ENCODE peak calls at places on chromosome 14, in eight cellular contexts. M, K, X, J, U, B, A and P are unnamed samples.

GRCh38 chr14:79418649-79419415 is 792.5 kb downstream of the DIO2 start:
- DNase-seq in M (no peak), K (no peak), X (no peak), J (no peak), U (no peak), B (no peak), A (no peak), P (no peak)

GRCh38 chr14:104106471-104106991 is 21.0 kb downstream of the ASPG start:
- DNase-seq in M (peak), K (peak), X (no peak), J (no peak), U (no peak), B (no peak), A (no peak), P (no peak)

GRCh38 chr14:92352158-92352985 is 29.4 kb downstream of the SLC24A4 start:
- DNase-seq in M (no peak), K (no peak), X (no peak), J (peak), U (no peak), B (no peak), A (peak), P (no peak)

GRCh38 chr14:65958664-65959562 is 527.3 kb upstream of the CCDC196 start:
- DNase-seq in M (peak), K (no peak), X (no peak), J (peak), U (peak), B (no peak), A (peak), P (peak)

GRCh38 chr14:76844223-76844622 is 18.0 kb downstream of the LRRC74A start:
- DNase-seq in M (peak), K (peak), X (no peak), J (peak), U (no peak), B (peak), A (no peak), P (peak)

GRCh38 chr14:83356080-83356479 is 1822.4 kb upstream of the SEL1L start:
- DNase-seq in M (no peak), K (no peak), X (no peak), J (no peak), U (no peak), B (no peak), A (no peak), P (no peak)

GRCh38 chr14:33207467-33208015 is 268.9 kb downstream of the NPAS3 start:
- DNase-seq in M (no peak), K (no peak), X (no peak), J (no peak), U (no peak), B (no peak), A (no peak), P (no peak)

GRCh38 chr14:23324993-23325392 is 3.7 kb downstream of the PABPN1 start:
- DNase-seq in M (no peak), K (no peak), X (no peak), J (no peak), U (no peak), B (no peak), A (no peak), P (no peak)

GRCh38 chr14:67738740-67739504 is 37.2 kb downstream of the RDH12 start:
- DNase-seq in M (peak), K (peak), X (peak), J (peak), U (no peak), B (peak), A (peak), P (peak)

GRCh38 chr14:31934767-31935266 is 142.3 kb upstream of the ARHGAP5 start:
- DNase-seq in M (peak), K (no peak), X (no peak), J (peak), U (no peak), B (no peak), A (peak), P (peak)

GRCh38 chr14:103994535-103995184 is 52.3 kb upstream of the RD3L start:
- DNase-seq in M (no peak), K (no peak), X (no peak), J (no peak), U (no peak), B (no peak), A (no peak), P (no peak)

GRCh38 chr14:90741682-90741946 is 74.6 kb downstream of the TTC7B start:
- DNase-seq in M (no peak), K (no peak), X (no peak), J (no peak), U (no peak), B (no peak), A (no peak), P (no peak)

GRCh38 chr14:23119362-23120327 is 590 bp upstream of the CEBPE start:
- DNase-seq in M (no peak), K (no peak), X (no peak), J (no peak), U (peak), B (no peak), A (no peak), P (no peak)

GRCh38 chr14:71321556-71322315 is 414.5 kb downstream of the PCNX1 start:
- DNase-seq in M (peak), K (no peak), X (no peak), J (peak), U (no peak), B (no peak), A (peak), P (peak)

GRCh38 chr14:70635971-70636595 is 5.6 kb upstream of the TTC9 start:
- DNase-seq in M (no peak), K (no peak), X (no peak), J (no peak), U (no peak), B (no peak), A (no peak), P (no peak)

GRCh38 chr14:65361920-65362319 is 50.6 kb upstream of the FUT8 start:
- DNase-seq in M (peak), K (no peak), X (peak), J (peak), U (no peak), B (peak), A (peak), P (peak)

GRCh38 chr14:42624980-42625761 is 1018.5 kb downstream of the LRFN5 start:
- DNase-seq in M (no peak), K (no peak), X (no peak), J (no peak), U (no peak), B (no peak), A (no peak), P (no peak)

GRCh38 chr14:94128216-94128839 is 1.1 kb downstream of the IFI27L2 start:
- DNase-seq in M (no peak), K (no peak), X (no peak), J (no peak), U (no peak), B (no peak), A (no peak), P (no peak)
- H3K4me3 ChIP-seq in M (no peak), K (no peak), X (peak), J (no peak), U (peak), B (no peak), A (peak), P (peak)

GRCh38 chr14:99915305-99916090 is 122.3 kb downstream of the EML1 start:
- DNase-seq in M (no peak), K (no peak), X (no peak), J (no peak), U (no peak), B (no peak), A (no peak), P (no peak)

GRCh38 chr14:99907761-99908652 is 114.8 kb downstream of the EML1 start:
- DNase-seq in M (no peak), K (no peak), X (no peak), J (no peak), U (no peak), B (no peak), A (no peak), P (no peak)

GRCh38 chr14:99908653-99909250 is 115.5 kb downstream of the EML1 start:
- DNase-seq in M (no peak), K (no peak), X (no peak), J (no peak), U (no peak), B (no peak), A (no peak), P (no peak)

GRCh38 chr14:99909500-99910064 is 116.4 kb downstream of the EML1 start:
- DNase-seq in M (no peak), K (no peak), X (no peak), J (no peak), U (no peak), B (no peak), A (no peak), P (no peak)

GRCh38 chr14:99910337-99911268 is 117.4 kb downstream of the EML1 start:
- DNase-seq in M (no peak), K (no peak), X (peak), J (peak), U (no peak), B (no peak), A (peak), P (peak)
- H3K4me3 ChIP-seq in M (no peak), K (no peak), X (no peak), J (no peak), U (no peak), B (no peak), A (no peak), P (no peak)

GRCh38 chr14:60720391-60720790 is 3.8 kb downstream of the SIX4 start:
- DNase-seq in M (no peak), K (no peak), X (no peak), J (no peak), U (no peak), B (no peak), A (no peak), P (no peak)
- H3K4me3 ChIP-seq in M (no peak), K (no peak), X (peak), J (no peak), U (no peak), B (no peak), A (no peak), P (peak)

DNA sequence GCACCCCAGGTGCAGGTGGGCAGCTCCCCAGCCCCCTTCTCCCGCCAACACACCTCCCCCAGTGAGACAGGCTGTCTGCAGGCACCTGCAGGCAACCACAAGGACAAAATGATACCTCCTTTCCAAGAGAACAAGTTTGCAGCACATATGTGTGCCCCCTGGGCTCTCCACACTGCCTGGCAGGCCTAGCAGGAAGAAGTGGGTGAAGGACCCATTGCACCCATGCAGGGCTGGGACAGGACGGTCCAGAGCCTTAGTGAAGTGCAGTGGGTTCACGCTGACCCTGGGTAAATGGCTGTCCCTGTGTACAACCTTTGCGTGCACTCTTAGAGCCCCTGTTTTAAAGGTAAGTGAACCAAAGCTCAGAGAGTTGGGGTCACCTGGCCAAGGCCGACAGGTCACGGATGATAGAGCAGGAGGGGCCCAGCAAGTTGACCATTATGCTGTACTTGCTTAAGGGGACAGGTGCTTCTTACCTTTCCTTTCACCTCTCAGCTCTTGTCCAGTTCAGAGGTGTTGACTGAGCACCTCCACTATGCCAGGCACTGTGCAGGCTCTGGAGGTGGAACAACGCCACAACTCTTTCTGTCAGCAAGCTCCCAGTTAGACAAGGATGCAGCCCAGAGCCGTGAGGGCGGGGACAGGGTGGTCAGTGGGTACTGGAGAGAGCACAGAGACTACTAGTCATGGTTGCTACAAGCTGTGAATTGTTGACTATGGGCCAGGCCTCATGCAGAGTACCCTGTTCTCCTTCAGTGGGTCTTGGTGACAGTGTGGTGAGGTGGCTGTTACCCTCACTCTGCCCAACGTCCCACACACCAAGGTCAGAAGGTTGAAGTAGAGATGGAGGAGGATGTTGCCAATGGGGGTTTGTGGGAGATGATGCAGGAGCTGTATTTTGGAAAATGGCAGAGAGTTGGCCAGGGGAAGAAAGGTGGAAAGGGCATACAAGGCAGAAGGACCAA is 125.9 kb downstream of the PAPOLA start:
- DNase-seq in M (no peak), K (no peak), X (no peak), J (no peak), U (no peak), B (no peak), A (no peak), P (no peak)
- H3K4me3 ChIP-seq in M (no peak), K (no peak), X (no peak), J (no peak), U (no peak), B (no peak), A (no peak), P (no peak)

GRCh38 chr14:89307409-89307808 is 109.6 kb downstream of the FOXN3 start:
- DNase-seq in M (no peak), K (no peak), X (no peak), J (no peak), U (no peak), B (no peak), A (no peak), P (no peak)

GRCh38 chr14:89312937-89313336 is 104.1 kb downstream of the FOXN3 start:
- DNase-seq in M (no peak), K (no peak), X (no peak), J (no peak), U (no peak), B (no peak), A (no peak), P (no peak)

GRCh38 chr14:89308232-89308959 is 108.6 kb downstream of the FOXN3 start:
- DNase-seq in M (no peak), K (no peak), X (no peak), J (no peak), U (peak), B (no peak), A (no peak), P (no peak)

GRCh38 chr14:89309670-89310177 is 107.3 kb downstream of the FOXN3 start:
- DNase-seq in M (no peak), K (no peak), X (no peak), J (no peak), U (no peak), B (no peak), A (no peak), P (no peak)

DNA sequence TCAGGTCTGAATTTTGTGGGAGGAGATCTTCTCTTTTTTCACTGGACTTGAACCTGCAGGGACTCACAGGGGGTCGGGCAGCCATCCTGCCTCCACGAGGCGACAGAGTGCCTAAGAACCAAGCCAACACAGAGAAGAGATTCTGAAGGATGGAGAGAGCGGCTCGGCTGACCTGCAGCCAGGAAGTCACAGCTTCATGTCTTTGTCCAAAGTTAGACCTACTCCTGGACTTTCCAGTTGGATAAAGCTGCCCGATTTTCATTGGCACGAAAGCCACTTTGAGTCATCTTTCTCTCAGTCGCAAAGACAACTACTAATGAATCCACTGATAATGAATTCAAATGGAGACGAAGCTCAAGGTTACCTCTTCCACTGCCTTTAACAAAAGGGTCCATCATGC is 106.8 kb downstream of the FOXN3 start:
- DNase-seq in M (no peak), K (no peak), X (no peak), J (no peak), U (no peak), B (no peak), A (no peak), P (no peak)
- H3K4me3 ChIP-seq in M (no peak), K (no peak), X (no peak), J (no peak), U (no peak), B (no peak), A (no peak), P (no peak)

DNA sequence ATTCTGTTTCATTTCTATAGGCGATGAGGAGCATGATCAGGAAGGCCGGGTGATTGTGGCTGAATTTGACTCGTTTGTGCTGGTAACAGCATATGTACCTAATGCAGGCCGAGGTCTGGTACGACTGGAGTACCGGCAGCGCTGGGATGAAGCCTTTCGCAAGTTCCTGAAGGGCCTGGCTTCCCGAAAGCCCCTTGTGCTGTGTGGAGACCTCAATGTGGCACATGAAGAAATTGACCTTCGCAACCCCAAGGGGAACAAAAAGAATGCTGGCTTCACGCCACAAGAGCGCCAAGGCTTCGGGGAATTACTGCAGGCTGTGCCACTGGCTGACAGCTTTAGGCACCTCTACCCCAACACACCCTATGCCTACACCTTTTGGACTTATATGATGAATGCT is 1.9 kb downstream of the APEX1 start:
- DNase-seq in M (no peak), K (no peak), X (no peak), J (no peak), U (no peak), B (no peak), A (no peak), P (no peak)
- H3K4me3 ChIP-seq in M (no peak), K (no peak), X (no peak), J (no peak), U (no peak), B (no peak), A (no peak), P (no peak)

GRCh38 chr14:68787235-68787727 is 5.6 kb downstream of the ZFP36L1 start:
- DNase-seq in M (peak), K (peak), X (no peak), J (no peak), U (no peak), B (peak), A (no peak), P (peak)

GRCh38 chr14:68786491-68787234 is 6.2 kb downstream of the ZFP36L1 start:
- DNase-seq in M (peak), K (no peak), X (no peak), J (peak), U (no peak), B (no peak), A (peak), P (peak)

GRCh38 chr14:68789798-68790655 is 2.8 kb downstream of the ZFP36L1 start:
- DNase-seq in M (peak), K (peak), X (no peak), J (peak), U (peak), B (no peak), A (peak), P (peak)

GRCh38 chr14:68789002-68789797 is 3.7 kb downstream of the ZFP36L1 start:
- DNase-seq in M (peak), K (peak), X (no peak), J (peak), U (peak), B (peak), A (peak), P (peak)

DNA sequence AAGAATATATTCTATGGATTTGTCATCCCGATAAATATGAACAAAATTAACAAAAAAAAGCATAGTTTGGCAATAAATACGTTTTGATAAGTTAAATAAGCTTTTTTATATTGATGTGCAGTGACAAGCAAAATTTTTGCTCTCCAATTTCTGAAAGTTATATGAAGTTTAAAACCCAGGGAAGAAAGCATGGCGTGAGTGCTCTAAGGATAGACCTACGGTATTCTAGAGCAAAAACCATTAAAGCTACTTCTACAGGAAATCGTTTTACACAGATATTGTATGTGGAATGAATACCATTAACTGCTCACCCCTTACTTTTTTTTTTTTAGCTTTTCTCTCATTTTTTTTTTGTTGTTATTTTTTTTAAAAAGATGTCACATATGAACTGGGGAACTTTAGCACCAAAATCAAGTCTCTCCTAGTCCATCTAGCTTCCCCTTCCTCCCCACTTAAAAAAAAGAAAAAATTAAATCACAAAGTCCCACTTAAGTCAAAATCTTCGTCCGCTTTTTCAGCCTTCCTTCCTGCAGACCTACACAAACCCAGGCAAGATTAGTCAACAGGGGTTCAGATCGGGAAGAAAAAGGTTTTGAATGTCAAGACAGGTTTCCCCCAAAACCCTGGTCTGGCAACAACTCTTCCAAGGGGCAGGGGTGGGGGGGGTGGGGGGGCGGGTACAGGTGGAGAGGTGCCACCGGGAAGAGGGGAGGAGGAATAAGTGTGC is 4.4 kb downstream of the ZFP36L1 start:
- DNase-seq in M (no peak), K (no peak), X (no peak), J (peak), U (no peak), B (no peak), A (no peak), P (peak)
- H3K4me3 ChIP-seq in M (no peak), K (peak), X (peak), J (peak), U (peak), B (peak), A (peak), P (peak)

GRCh38 chr14:69611264-69612013 is at the start of gene SUSD6:
- DNase-seq in M (peak), K (peak), X (peak), J (peak), U (peak), B (peak), A (peak), P (peak)

GRCh38 chr14:69612759-69613145 is 1.4 kb downstream of the SUSD6 start:
- DNase-seq in M (no peak), K (no peak), X (no peak), J (no peak), U (no peak), B (no peak), A (no peak), P (peak)

GRCh38 chr14:69610020-69610858 is 1.2 kb upstream of the SUSD6 start:
- DNase-seq in M (peak), K (no peak), X (no peak), J (no peak), U (no peak), B (no peak), A (no peak), P (no peak)

GRCh38 chr14:69612014-69612758 is 790 bp downstream of the SUSD6 start:
- DNase-seq in M (peak), K (peak), X (no peak), J (no peak), U (peak), B (no peak), A (peak), P (peak)

DNA sequence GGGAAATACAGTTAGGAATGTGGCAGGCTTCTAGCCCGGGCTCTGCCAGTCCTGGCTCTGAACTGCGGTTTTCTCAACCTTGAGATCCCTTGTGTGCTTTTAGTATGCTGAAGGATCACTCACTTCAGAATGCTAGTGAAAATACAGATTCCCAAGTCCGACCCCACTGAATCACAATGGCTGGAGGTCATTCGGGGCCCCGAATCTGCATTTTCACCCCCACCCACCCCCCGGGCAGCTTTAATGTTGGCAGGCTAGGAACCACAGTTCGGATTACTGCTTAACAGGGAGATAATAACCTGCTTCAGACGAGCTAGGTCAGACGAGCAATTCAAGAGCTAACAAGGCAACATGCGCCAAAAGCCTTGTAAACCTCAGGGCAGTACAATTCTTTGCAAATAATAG is 535 bp upstream of the SUSD6 start:
- DNase-seq in M (peak), K (no peak), X (no peak), J (peak), U (no peak), B (no peak), A (no peak), P (no peak)
- H3K4me3 ChIP-seq in M (peak), K (peak), X (peak), J (peak), U (peak), B (peak), A (peak), P (peak)

GRCh38 chr14:54625158-54625557 is 58.2 kb downstream of the SAMD4A start:
- DNase-seq in M (no peak), K (no peak), X (peak), J (peak), U (no peak), B (no peak), A (peak), P (peak)
- H3K4me3 ChIP-seq in M (no peak), K (no peak), X (peak), J (no peak), U (no peak), B (no peak), A (peak), P (no peak)

GRCh38 chr14:95467657-95468056 is 48.8 kb downstream of the SYNE3 start:
- DNase-seq in M (peak), K (no peak), X (no peak), J (no peak), U (no peak), B (no peak), A (no peak), P (no peak)
- H3K4me3 ChIP-seq in M (no peak), K (no peak), X (no peak), J (no peak), U (no peak), B (no peak), A (no peak), P (no peak)